ENCODE peak calls at places on chromosomes 12 and 14, in five cellular contexts. V, M, J, S and H are unnamed samples.

GRCh38 chr12:82124711-82125110 is 233.5 kb downstream of the CCDC59 start:
- DNase-seq in S (no peak), V (no peak), J (no peak), M (peak), H (no peak)

GRCh38 chr12:109264095-109264942 is 44.8 kb downstream of the FOXN4 start:
- DNase-seq in J (peak), V (no peak), M (no peak), S (peak), H (no peak)

GRCh38 chr12:95820096-95820703 is 29.6 kb upstream of the NTN4 start:
- DNase-seq in M (no peak), S (no peak), J (peak), V (no peak), H (no peak)

GRCh38 chr14:34364201-34364600 is 97.8 kb downstream of the SPTSSA start:
- DNase-seq in S (no peak), V (no peak), M (no peak), J (no peak), H (no peak)

GRCh38 chr12:113840401-113841042 is 125.6 kb downstream of the RBM19 start:
- DNase-seq in J (no peak), V (no peak), S (no peak), M (no peak), H (no peak)

GRCh38 chr14:99234366-99234765 is 37.6 kb downstream of the BCL11B start:
- DNase-seq in M (no peak), J (no peak), S (no peak), V (no peak), H (no peak)

GRCh38 chr14:67665886-67666285 is 8.5 kb downstream of the VTI1B start:
- DNase-seq in M (no peak), J (peak), S (no peak), V (no peak), H (no peak)

GRCh38 chr14:87837306-87837705 is 155.7 kb downstream of the GALC start:
- DNase-seq in J (no peak), S (no peak), M (no peak), V (no peak), H (no peak)

GRCh38 chr14:102218688-102219087 is 79.0 kb downstream of the WDR20 start:
- DNase-seq in M (no peak), S (no peak), V (no peak), J (no peak), H (no peak)

GRCh38 chr12:82058197-82058596 is 299.0 kb upstream of the PPFIA2 start:
- DNase-seq in M (no peak), J (no peak), S (no peak), V (no peak), H (no peak)

GRCh38 chr14:50310445-50310844 is 1.6 kb downstream of the L2HGDH start:
- DNase-seq in M (no peak), S (no peak), J (no peak), V (no peak), H (no peak)

GRCh38 chr14:50311337-50311973 is 574 bp downstream of the L2HGDH start:
- DNase-seq in S (no peak), V (no peak), M (no peak), J (no peak), H (no peak)

GRCh38 chr14:50312734-50313054 is 570 bp downstream of the DMAC2L start:
- DNase-seq in V (no peak), J (no peak), S (no peak), M (no peak), H (no peak)

GRCh38 chr14:50308363-50308762 is 3.7 kb downstream of the L2HGDH start:
- DNase-seq in V (no peak), J (no peak), M (no peak), S (no peak), H (no peak)

DNA sequence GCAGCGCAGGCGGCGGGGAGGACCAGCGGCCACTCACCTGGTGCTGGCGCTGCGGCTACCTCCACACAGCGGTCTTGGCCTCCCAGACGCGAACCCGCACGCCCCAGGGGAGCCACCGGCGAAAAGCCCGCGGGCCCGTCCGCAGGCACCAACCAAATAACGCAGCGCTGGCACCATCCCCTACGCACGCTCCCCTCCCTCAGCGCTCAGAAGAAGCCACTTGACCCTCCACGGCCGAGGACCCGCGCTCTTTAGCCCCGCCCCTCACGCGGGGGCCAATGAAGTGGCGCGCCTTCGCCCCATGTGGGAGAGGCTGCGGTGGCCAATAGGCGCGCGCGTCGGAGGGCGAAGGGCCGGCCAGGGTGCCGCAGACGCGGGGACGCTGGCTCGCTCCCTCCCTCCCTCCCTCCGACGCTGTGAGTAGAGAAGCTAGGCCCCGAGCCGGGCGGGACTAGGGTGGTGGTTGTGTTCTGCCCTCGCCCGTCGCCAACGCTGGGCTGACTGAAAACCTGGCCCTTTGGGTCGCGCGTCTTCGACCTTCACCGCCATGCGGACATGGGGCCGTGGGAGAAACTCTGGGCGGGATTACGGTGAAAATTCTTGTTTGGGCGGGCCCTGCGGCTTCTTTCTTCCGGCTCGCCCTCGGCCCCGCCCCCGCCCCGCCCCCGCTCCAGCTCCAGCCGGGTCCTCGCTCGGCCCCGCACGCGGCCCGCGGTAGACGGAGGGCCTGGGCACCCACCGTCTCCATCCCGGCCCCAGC is at the start of the genes DMAC2L and L2HGDH:
- DNase-seq in V (peak), J (peak), S (peak), M (peak), H (peak)
- TF ChIP-seq CTCF in V (no peak), J (no peak), S (no peak), M (no peak), H (no peak)

GRCh38 chr14:53807580-53807979 is 149.0 kb downstream of the BMP4 start:
- DNase-seq in M (peak), V (no peak), S (no peak), J (peak), H (no peak)

GRCh38 chr14:53814371-53814770 is 142.3 kb downstream of the BMP4 start:
- DNase-seq in S (no peak), M (no peak), J (peak), V (peak), H (no peak)

GRCh38 chr14:53807108-53807507 is 149.5 kb downstream of the BMP4 start:
- DNase-seq in M (no peak), J (no peak), S (no peak), V (no peak), H (no peak)

GRCh38 chr14:53808042-53808441 is 148.6 kb downstream of the BMP4 start:
- DNase-seq in M (no peak), S (no peak), V (no peak), J (peak), H (no peak)

DNA sequence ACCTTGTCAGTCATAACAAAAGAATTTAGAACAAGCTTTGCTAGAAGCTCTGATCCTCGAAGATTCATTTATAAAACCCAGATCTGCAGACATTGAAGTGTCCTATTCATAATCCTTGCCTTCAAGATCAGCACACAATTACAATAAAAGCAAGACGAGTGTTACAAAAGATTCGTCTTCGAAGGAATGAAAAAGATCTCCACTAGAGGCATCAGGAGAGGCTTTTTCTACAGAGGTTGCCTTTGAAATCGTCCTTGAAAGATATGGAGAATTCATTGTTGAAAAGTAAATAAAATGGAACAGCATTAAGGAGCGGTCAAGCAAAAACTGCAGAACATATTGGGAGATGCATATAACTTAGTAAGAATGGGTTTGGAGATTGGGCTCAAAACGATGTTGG is 146.4 kb downstream of the BMP4 start:
- DNase-seq in M (no peak), J (no peak), S (no peak), V (no peak), H (no peak)
- TF ChIP-seq CTCF in M (no peak), J (no peak), S (no peak), V (no peak), H (no peak)

DNA sequence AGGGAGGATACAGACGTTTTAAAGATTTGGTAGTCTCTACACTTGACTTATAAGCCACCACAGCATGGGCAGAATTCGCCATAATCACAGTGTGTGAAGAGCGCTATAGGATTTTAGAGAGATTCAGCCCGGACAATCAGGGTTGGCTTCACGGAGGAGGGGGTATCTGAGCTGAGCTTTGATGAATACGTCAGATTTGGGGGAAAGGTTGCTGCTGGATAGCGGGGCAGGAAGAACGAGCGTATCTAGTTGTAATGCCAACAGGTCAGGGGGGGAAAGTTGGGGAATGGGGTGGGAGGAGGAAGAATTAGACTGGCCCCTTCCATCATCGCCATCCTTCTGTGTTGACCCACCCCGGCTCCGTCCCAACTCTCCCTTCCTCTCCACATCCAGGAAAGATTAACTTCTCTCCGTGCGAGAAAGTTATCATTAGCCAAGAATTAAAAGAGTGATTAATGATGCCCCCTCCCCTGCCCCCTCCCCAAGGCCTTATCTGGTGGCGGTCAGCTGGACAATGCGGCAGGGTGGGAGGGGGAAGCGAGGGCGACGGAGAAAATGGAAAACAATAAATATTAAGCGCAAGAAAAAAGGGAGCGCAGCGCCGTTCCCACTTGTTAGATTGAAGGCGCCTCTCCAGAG is 13.5 kb upstream of the GPATCH2L start:
- DNase-seq in V (no peak), S (no peak), J (peak), M (no peak), H (no peak)
- TF ChIP-seq CTCF in V (no peak), S (no peak), J (no peak), M (no peak), H (no peak)

GRCh38 chr14:22489957-22490950 is 98.8 kb downstream of the DAD1 start:
- DNase-seq in S (no peak), V (no peak), J (no peak), M (no peak), H (no peak)

GRCh38 chr14:22487401-22487800 is 101.6 kb downstream of the DAD1 start:
- DNase-seq in M (no peak), S (no peak), V (no peak), J (no peak), H (no peak)

GRCh38 chr14:22488522-22489246 is 100.3 kb downstream of the DAD1 start:
- DNase-seq in V (no peak), M (no peak), J (no peak), S (no peak), H (no peak)

GRCh38 chr14:22487941-22488340 is 101.1 kb downstream of the DAD1 start:
- DNase-seq in S (no peak), V (no peak), J (no peak), M (no peak), H (no peak)

GRCh38 chr14:22489247-22489551 is 99.8 kb downstream of the DAD1 start:
- DNase-seq in S (no peak), V (no peak), M (no peak), J (no peak), H (no peak)
- TF ChIP-seq CTCF in S (no peak), V (no peak), M (no peak), J (no peak), H (no peak)